ENCODE peak calls at places on chromosomes 13 and 19, in seven cellular contexts. One of them, this sample, is unnamed.

GRCh38 chr19:15836345-15836594 is 20.8 kb upstream of the OR10H1 start:
- DNase-seq in lower lobe of right lung: no peak
- DNase-seq in NCI-H2081 treated with DMSO at 0.1 percent for 48 hours: no peak
- DNase-seq in AG04449: no peak
- DNase-seq in activated naive CD8-positive, alpha-beta T cell treated with anti-CD3 and anti-CD28 coated beads, Interleukin-2, amount 50 U/mL, for 24 hours: no peak
- DNase-seq in GM12892: no peak
- DNase-seq in MV-4-11: no peak
- DNase-seq in this sample: no peak

GRCh38 chr13:110092869-110093268 is 214.1 kb downstream of the COL4A1 start:
- DNase-seq in activated naive CD8-positive, alpha-beta T cell treated with anti-CD3 and anti-CD28 coated beads, Interleukin-2, amount 50 U/mL, for 24 hours: no peak
- DNase-seq in NCI-H2081 treated with DMSO at 0.1 percent for 48 hours: no peak
- DNase-seq in GM12892: no peak
- DNase-seq in MV-4-11: no peak
- DNase-seq in lower lobe of right lung: no peak
- DNase-seq in AG04449: no peak
- DNase-seq in this sample: no peak

GRCh38 chr13:30797847-30798246 is 62.5 kb downstream of the ALOX5AP start:
- DNase-seq in MV-4-11: no peak
- DNase-seq in AG04449: no peak
- DNase-seq in GM12892: no peak
- DNase-seq in activated naive CD8-positive, alpha-beta T cell treated with anti-CD3 and anti-CD28 coated beads, Interleukin-2, amount 50 U/mL, for 24 hours: no peak
- DNase-seq in NCI-H2081 treated with DMSO at 0.1 percent for 48 hours: no peak
- DNase-seq in lower lobe of right lung: no peak
- DNase-seq in this sample: no peak

GRCh38 chr13:72920097-72920496 is 138.2 kb downstream of the PIBF1 start:
- DNase-seq in AG04449: peak
- DNase-seq in lower lobe of right lung: no peak
- DNase-seq in activated naive CD8-positive, alpha-beta T cell treated with anti-CD3 and anti-CD28 coated beads, Interleukin-2, amount 50 U/mL, for 24 hours: no peak
- DNase-seq in MV-4-11: no peak
- DNase-seq in GM12892: no peak
- DNase-seq in NCI-H2081 treated with DMSO at 0.1 percent for 48 hours: no peak
- DNase-seq in this sample: no peak

GRCh38 chr13:105336706-105337582 is 1198.5 kb downstream of the EFNB2 start:
- DNase-seq in lower lobe of right lung: peak
- DNase-seq in MV-4-11: no peak
- DNase-seq in AG04449: peak
- DNase-seq in GM12892: no peak
- DNase-seq in NCI-H2081 treated with DMSO at 0.1 percent for 48 hours: no peak
- DNase-seq in activated naive CD8-positive, alpha-beta T cell treated with anti-CD3 and anti-CD28 coated beads, Interleukin-2, amount 50 U/mL, for 24 hours: no peak
- DNase-seq in this sample: no peak

GRCh38 chr13:60260440-60260839 is 96.7 kb upstream of the DIAPH3 start:
- DNase-seq in GM12892: no peak
- DNase-seq in lower lobe of right lung: no peak
- DNase-seq in AG04449: no peak
- DNase-seq in activated naive CD8-positive, alpha-beta T cell treated with anti-CD3 and anti-CD28 coated beads, Interleukin-2, amount 50 U/mL, for 24 hours: no peak
- DNase-seq in MV-4-11: no peak
- DNase-seq in NCI-H2081 treated with DMSO at 0.1 percent for 48 hours: no peak
- DNase-seq in this sample: no peak

GRCh38 chr19:19539738-19540703 is 2.0 kb downstream of the CILP2 start:
- DNase-seq in activated naive CD8-positive, alpha-beta T cell treated with anti-CD3 and anti-CD28 coated beads, Interleukin-2, amount 50 U/mL, for 24 hours: peak
- DNase-seq in NCI-H2081 treated with DMSO at 0.1 percent for 48 hours: no peak
- DNase-seq in lower lobe of right lung: peak
- DNase-seq in MV-4-11: no peak
- DNase-seq in GM12892: no peak
- DNase-seq in AG04449: no peak
- DNase-seq in this sample: peak

GRCh38 chr19:3606174-3606689 is 443 bp downstream of the TBXA2R start:
- DNase-seq in GM12892: no peak
- DNase-seq in activated naive CD8-positive, alpha-beta T cell treated with anti-CD3 and anti-CD28 coated beads, Interleukin-2, amount 50 U/mL, for 24 hours: peak
- DNase-seq in lower lobe of right lung: peak
- DNase-seq in AG04449: no peak
- DNase-seq in NCI-H2081 treated with DMSO at 0.1 percent for 48 hours: no peak
- DNase-seq in MV-4-11: no peak
- DNase-seq in this sample: peak

GRCh38 chr19:43594710-43595604 is 977 bp downstream of the IRGQ start:
- DNase-seq in activated naive CD8-positive, alpha-beta T cell treated with anti-CD3 and anti-CD28 coated beads, Interleukin-2, amount 50 U/mL, for 24 hours: peak
- DNase-seq in NCI-H2081 treated with DMSO at 0.1 percent for 48 hours: no peak
- DNase-seq in AG04449: no peak
- DNase-seq in lower lobe of right lung: peak
- DNase-seq in MV-4-11: peak
- DNase-seq in GM12892: peak
- DNase-seq in this sample: peak

GRCh38 chr19:4814625-4815425 is 16.7 kb downstream of the TICAM1 start:
- DNase-seq in MV-4-11: no peak
- DNase-seq in GM12892: no peak
- DNase-seq in activated naive CD8-positive, alpha-beta T cell treated with anti-CD3 and anti-CD28 coated beads, Interleukin-2, amount 50 U/mL, for 24 hours: no peak
- DNase-seq in AG04449: no peak
- DNase-seq in lower lobe of right lung: no peak
- DNase-seq in NCI-H2081 treated with DMSO at 0.1 percent for 48 hours: no peak
- DNase-seq in this sample: no peak